ENCODE peak calls at places on chromosomes 3 and 15, in eight cellular contexts. P is lower leg skin, M is coronary artery, Q is AG04450, K is heart left ventricle, L is PC-3, W is GM23338, F is endodermal cell. G is an unnamed sample.

GRCh38 chr3:177835008-177835407 is 637.7 kb upstream of the TBL1XR1 start:
- DNase-seq in F (peak; percentile 64), Q (peak; percentile 80), K (no peak), P (no peak), M (no peak), W (no peak), L (peak; percentile 92), G (no peak)

GRCh38 chr3:50226888-50227389 is 9.1 kb upstream of the GNAI2 start:
- DNase-seq in P (peak; percentile 55), K (no peak), M (peak; percentile 78), Q (no peak), L (peak; percentile 60), F (no peak), W (no peak), G (no peak)

GRCh38 chr3:114362815-114363214 is 69.0 kb downstream of the TIGIT start:
- DNase-seq in L (peak; percentile 37), P (no peak), F (no peak), W (peak; percentile 29), Q (no peak), M (no peak), K (no peak), G (no peak)

GRCh38 chr3:46948830-46949671 is 27.5 kb downstream of the CCDC12 start:
- DNase-seq in Q (no peak), W (peak; percentile 41), L (no peak), K (peak; percentile 55), F (no peak), M (no peak), P (no peak), G (peak; percentile 10)

GRCh38 chr3:137692803-137693431 is 71.2 kb upstream of the SOX14 start:
- DNase-seq in L (peak; percentile 19), M (no peak), P (no peak), W (peak; percentile 84), Q (no peak), F (peak; percentile 93), K (no peak), G (peak; percentile 71)

GRCh38 chr3:152459572-152459971 is 190.8 kb downstream of the MBNL1 start:
- DNase-seq in P (no peak), W (no peak), F (no peak), Q (no peak), L (no peak), K (no peak), M (no peak), G (no peak)

GRCh38 chr3:76026379-76026778 is 241.0 kb upstream of the ZNF717 start:
- DNase-seq in F (no peak), M (no peak), L (no peak), K (no peak), P (no peak), Q (no peak), W (no peak), G (no peak)

GRCh38 chr3:114566162-114566755 is 272.4 kb downstream of the TIGIT start:
- DNase-seq in M (no peak), F (peak; percentile 48), W (no peak), Q (no peak), P (no peak), K (no peak), L (no peak), G (no peak)

GRCh38 chr15:69405110-69405509 is 9.0 kb upstream of the KIF23 start:
- DNase-seq in W (no peak), M (no peak), K (no peak), P (no peak), L (no peak), F (no peak), Q (no peak), G (no peak)

GRCh38 chr3:121552379-121552778 is 6.6 kb upstream of the POLQ start:
- DNase-seq in M (no peak), W (no peak), K (no peak), L (no peak), P (no peak), Q (no peak), F (no peak), G (no peak)

GRCh38 chr15:28104326-28104725 is 5.2 kb upstream of the OCA2 start:
- DNase-seq in W (peak; percentile 47), M (peak; percentile 59), Q (no peak), K (no peak), L (no peak), F (peak; percentile 59), P (no peak), G (no peak)

GRCh38 chr15:46786886-46787285 is 930.4 kb upstream of the SEMA6D start:
- DNase-seq in P (no peak), M (no peak), Q (no peak), L (no peak), F (no peak), W (peak; percentile 6), K (no peak), G (no peak)

GRCh38 chr15:67009576-67010569 is 55.5 kb upstream of the SMAD3 start:
- DNase-seq in Q (no peak), W (no peak), L (no peak), F (peak; percentile 10), M (no peak), P (no peak), K (no peak), G (no peak)

DNA sequence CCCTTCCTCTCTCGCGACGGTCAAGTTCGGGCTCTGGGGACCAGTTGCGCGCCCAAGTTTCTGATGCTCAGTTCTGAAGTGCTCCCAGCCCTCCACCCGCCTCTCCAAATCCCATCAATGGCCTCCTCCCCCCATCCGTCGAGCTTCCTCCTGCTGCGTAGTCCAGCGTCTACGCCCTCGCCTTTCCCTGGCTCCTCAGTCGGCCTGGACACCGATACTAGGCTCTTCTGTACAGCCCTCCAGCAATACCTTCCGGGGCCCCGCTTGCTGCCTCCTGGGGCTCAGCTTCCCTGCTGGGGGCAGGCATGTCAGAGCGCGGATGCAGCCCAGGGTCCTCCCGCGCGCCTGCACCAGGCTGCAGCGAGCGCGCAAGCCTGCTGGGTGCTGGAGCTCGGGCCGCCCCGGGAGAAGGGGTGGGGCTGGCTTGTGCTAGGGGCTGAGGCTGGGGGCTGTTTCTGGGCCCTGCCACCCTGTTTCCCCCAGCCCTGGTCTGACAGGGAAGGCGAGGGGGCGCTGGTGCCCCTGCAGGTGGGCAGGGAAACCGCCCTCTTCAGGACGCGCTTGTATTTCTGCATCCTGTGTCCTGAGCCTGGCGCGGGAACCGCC is 353.3 kb upstream of the SUCLG2 start:
- DNase-seq in P (no peak), L (no peak), W (peak; percentile 71), K (no peak), M (no peak), F (peak; percentile 84), Q (no peak), G (peak; percentile 58)
- TF ChIP-seq CTCF in P (no peak), L (no peak), W (peak; percentile 63), K (no peak), M (no peak), F (peak; percentile 82), Q (no peak), G (peak; percentile 49)

GRCh38 chr3:119681279-119681678 is 4.1 kb upstream of the COX17 start:
- DNase-seq in K (no peak), M (no peak), L (peak; percentile 78), W (peak; percentile 53), P (no peak), F (no peak), Q (no peak), G (no peak)
- TF ChIP-seq CTCF in K (peak; percentile 64), M (no peak), L (peak; percentile 87), W (peak; percentile 67), P (no peak), F (peak; percentile 72), Q (peak; percentile 57), G (no peak)

DNA sequence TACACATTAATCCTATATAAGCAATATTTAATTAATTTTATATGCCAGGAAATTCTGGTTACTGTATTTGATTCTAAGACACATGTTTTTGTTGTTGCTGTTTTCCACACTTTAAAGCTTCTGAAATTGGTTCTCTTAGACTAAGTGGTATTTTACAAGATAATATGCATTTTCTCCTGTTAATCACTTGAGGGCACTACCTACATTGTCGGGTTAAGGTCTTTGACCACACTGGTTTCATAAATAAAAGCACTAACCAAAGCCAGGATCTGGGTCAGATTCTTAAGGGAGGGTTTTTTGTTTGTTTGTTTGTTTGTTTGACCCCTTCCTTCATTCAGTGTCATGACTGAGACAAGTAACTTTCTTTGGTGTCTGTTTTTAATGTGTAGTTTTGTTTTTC is 590.2 kb downstream of the RBMS3 start:
- DNase-seq in L (peak; percentile 46), Q (no peak), P (no peak), M (no peak), F (no peak), W (peak; percentile 28), K (no peak), G (no peak)
- TF ChIP-seq CTCF in L (peak; percentile 61), Q (no peak), P (no peak), M (no peak), F (peak; percentile 25), W (peak; percentile 43), K (no peak), G (no peak)

DNA sequence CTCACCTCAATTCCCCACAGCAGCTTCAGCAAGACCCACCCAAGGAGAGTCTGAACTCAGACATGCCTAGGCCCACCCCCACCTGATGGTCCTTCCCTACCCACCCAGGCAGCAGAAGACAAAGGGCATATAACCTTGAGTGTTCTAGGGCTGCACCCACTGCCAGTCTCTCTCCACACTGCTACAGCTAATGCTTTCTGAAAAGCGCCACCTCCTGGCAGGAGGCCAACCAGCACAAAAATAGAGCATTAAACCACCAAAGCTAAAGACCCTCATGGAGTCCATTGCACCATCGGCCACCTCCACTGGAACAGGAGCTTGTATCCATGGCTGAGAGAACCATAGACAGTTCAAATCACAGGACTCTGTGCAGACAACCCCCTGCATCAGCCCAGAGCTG is 11.3 kb upstream of the RPL39L start:
- DNase-seq in Q (no peak), F (peak; percentile 79), L (peak; percentile 24), K (no peak), W (peak; percentile 58), M (no peak), P (no peak), G (peak; percentile 52)
- TF ChIP-seq CTCF in Q (no peak), F (peak; percentile 72), L (peak; percentile 51), K (no peak), W (peak; percentile 73), M (no peak), P (no peak), G (no peak)

GRCh38 chr3:159818399-159818798 is 170.2 kb upstream of the IL12A start:
- DNase-seq in M (no peak), K (peak; percentile 42), P (no peak), W (peak; percentile 70), F (peak; percentile 84), L (no peak), Q (no peak), G (peak; percentile 51)
- TF ChIP-seq CTCF in M (no peak), K (peak; percentile 38), P (no peak), W (peak; percentile 81), F (peak; percentile 71), L (no peak), Q (no peak), G (no peak)

DNA sequence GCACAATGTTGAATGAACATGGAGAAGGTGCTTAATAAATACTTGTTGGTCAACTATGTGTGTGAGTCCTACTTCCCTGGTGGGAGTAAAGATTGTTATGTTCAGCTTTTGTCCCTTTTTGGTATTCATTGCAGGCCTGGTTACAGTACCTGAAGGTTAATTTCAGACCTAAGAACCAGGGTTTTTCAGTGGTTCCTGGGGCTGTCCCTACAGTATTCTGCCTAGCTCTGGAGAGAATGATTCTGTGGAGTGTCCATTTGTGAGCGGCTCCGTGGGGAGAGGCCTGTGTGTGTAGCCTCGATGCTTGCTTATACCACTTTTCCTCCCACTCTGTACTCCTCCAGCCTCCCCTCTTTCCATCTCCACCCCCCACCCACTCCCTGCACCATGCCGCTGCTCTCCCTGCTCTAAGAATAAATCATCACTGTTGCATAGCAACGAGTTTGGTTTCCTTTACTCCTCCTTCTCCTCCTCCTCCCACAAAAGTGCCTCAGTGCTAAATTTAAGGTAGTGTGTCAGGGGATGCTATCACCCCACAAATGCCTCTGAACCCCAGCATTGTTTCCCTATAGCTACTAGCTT is 150.6 kb upstream of the ROPN1 start:
- DNase-seq in K (peak; percentile 28), L (no peak), Q (no peak), F (no peak), W (no peak), M (no peak), P (no peak), G (no peak)
- TF ChIP-seq CTCF in K (no peak), L (no peak), Q (no peak), F (no peak), W (no peak), M (no peak), P (no peak), G (no peak)